ENCODE peak calls at places on chromosomes 7 and 10, in four cellular contexts. J, M, W and T are unnamed samples. For H3K4me1 and H3K27me3, the result is how much of the 10 kb centered on the place peaks cover.

GRCh38 chr7:50355817-50356178 is 51.3 kb downstream of the IKZF1 start:
- DNase-seq in J (no peak), M (no peak), W (no peak), T (peak)

GRCh38 chr10:93947524-93947923 is 46.2 kb upstream of the PLCE1 start:
- DNase-seq in J (no peak), M (no peak), W (no peak), T (no peak)

GRCh38 chr7:27176962-27177794 is 3.1 kb upstream of the HOXA10 start:
- DNase-seq in J (peak), M (no peak), W (peak), T (no peak)

GRCh38 chr10:124166431-124167125 is 73.2 kb upstream of the CHST15 start:
- DNase-seq in J (no peak), M (no peak), W (no peak), T (no peak)

GRCh38 chr10:73906524-73907447 is 4.1 kb upstream of the PLAU start:
- DNase-seq in J (peak), M (no peak), W (peak), T (peak)

GRCh38 chr10:78173360-78174020 is 139.8 kb downstream of the RPS24 start:
- DNase-seq in J (no peak), M (no peak), W (no peak), T (no peak)

GRCh38 chr10:14062528-14063260 is 268.0 kb downstream of the FRMD4A start:
- DNase-seq in J (no peak), M (no peak), W (no peak), T (no peak)

GRCh38 chr10:44978570-44979280 is at the start of gene DEPP1:
- DNase-seq in J (peak), M (peak), W (peak), T (peak)

GRCh38 chr10:104011904-104012303 is 45.0 kb downstream of the SLK start:
- DNase-seq in J (no peak), M (no peak), W (no peak), T (no peak)

GRCh38 chr7:45105588-45106188 is 5.8 kb downstream of the TBRG4 start:
- DNase-seq in J (no peak), M (no peak), W (peak), T (no peak)

GRCh38 chr7:2313450-2314208 is 612 bp downstream of the SNX8 start:
- DNase-seq in J (no peak), M (no peak), W (no peak), T (no peak)

GRCh38 chr7:137539111-137539715 is 195.7 kb upstream of the PTN start:
- DNase-seq in J (no peak), M (no peak), W (no peak), T (no peak)

DNA sequence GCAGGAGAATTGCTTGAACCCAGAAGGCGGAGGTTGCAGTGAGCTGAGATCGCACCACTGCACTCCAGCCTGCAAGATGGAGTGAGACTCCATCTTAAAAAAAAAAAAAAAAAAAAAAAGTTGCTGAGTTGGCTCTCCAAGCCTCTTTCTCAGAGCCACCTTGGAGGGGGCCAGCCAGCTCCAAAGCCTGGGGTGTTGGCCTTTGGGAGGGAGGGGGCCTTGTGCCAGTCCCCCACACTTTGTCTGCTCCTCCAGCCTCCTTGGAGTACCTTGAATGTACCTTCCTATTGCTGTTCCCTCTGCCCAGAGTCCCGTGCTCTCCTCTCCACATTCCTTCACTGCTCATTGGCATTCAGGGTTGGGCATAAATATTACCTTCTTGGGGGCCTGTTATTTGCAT is 62.4 kb downstream of the GRK5 start:
- DNase-seq in J (no peak), M (no peak), W (no peak), T (no peak)
- H3K4me1 ChIP-seq in J (half or more), M (under half), W (under half), T (under half)

GRCh38 chr7:42090806-42091205 is 146.2 kb downstream of the GLI3 start:
- DNase-seq in J (no peak), M (no peak), W (no peak), T (no peak)

GRCh38 chr7:42087616-42088015 is 149.4 kb downstream of the GLI3 start:
- DNase-seq in J (no peak), M (no peak), W (no peak), T (no peak)

GRCh38 chr7:42090056-42090455 is 147.0 kb downstream of the GLI3 start:
- DNase-seq in J (no peak), M (no peak), W (no peak), T (no peak)

GRCh38 chr7:42093361-42093905 is 143.6 kb downstream of the GLI3 start:
- DNase-seq in J (no peak), M (no peak), W (no peak), T (no peak)

DNA sequence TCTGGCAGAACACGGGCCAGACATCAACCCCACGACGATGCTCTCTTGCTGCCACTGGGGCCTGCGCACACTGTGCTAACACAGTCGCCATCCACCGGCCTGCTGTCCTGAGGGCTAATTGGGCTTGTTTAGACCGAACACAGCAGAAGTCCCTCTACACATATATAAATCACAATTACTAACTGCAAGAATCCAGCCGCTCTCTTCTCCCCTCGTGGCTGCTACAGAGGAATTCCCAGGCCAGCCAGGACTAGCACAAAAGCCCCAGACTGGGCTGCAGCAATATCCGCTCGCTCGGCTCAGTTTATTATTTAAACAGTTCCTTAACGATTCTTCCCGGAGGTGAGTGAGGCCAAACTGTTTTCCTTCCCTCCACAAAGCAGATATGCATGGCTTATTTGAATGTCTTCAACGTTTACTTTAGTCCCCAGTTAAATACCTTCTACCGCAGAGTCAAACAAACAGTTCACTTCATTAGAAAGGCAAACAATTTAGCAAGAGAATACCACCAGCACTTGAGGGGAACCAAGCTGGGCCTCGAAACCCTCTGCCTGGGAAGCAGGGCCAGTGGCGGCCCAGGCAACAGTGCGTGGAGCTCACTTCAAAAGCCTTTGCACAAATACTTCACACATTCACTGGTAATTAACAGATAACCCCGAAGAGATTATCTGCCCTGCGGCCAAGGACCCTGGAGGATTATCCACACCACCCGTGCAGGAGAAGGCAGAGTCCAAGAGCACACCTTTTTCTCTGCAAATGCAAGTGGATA is 145.4 kb downstream of the GLI3 start:
- DNase-seq in J (no peak), M (no peak), W (no peak), T (no peak)
- H3K27me3 ChIP-seq in J (under half), M (under half), W (under half), T (under half)

GRCh38 chr7:118304100-118304499 is 79.6 kb downstream of the ANKRD7 start:
- DNase-seq in J (no peak), M (no peak), W (no peak), T (no peak)

GRCh38 chr7:118298771-118299170 is 74.3 kb downstream of the ANKRD7 start:
- DNase-seq in J (no peak), M (no peak), W (no peak), T (no peak)

GRCh38 chr7:118305686-118306085 is 81.2 kb downstream of the ANKRD7 start:
- DNase-seq in J (no peak), M (no peak), W (no peak), T (no peak)

DNA sequence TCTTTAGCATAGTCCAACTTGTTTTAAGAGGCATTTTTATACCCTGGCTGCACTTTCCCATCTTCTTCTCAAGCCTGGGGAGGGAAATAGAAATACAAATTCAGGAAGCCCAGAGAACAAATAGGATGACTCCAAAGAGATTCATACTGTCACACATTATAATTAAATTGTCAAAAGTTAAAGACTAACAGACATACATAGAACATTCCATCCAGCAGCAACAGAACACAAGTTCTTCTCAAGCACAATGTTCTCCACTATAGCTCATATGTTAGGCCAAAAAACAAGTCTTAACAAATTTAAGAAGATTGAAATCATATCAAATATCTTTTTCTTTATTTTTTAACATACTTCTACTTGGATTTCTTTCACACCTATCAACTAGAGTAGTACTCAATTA is 75.7 kb downstream of the ANKRD7 start:
- DNase-seq in J (no peak), M (no peak), W (no peak), T (no peak)
- H3K4me1 ChIP-seq in J (under half), M (under half), W (under half), T (under half)

GRCh38 chr7:151888079-151888673 is 11.3 kb upstream of the PRKAG2 start:
- DNase-seq in J (no peak), M (no peak), W (no peak), T (no peak)
- H3K27me3 ChIP-seq in J (under half), M (under half), W (under half), T (under half)